ENCODE peak calls at places on chromosomes 6 and 20, in nine cellular contexts. One of them, this sample, is unnamed.

GRCh38 chr6:30231067-30231466 is 17.9 kb upstream of the TRIM26 start:
- DNase-seq in AG09309: no peak
- DNase-seq in cardiac muscle cell: no peak
- DNase-seq in CD14-positive monocyte: no peak
- DNase-seq in GM10248: no peak
- DNase-seq in GM13976: no peak
- DNase-seq in colonic mucosa: no peak
- DNase-seq in heart right ventricle: no peak
- DNase-seq in hepatocyte: no peak
- DNase-seq in this sample: no peak

GRCh38 chr6:158991017-158991723 is 8.8 kb downstream of the RSPH3 start:
- DNase-seq in AG09309: no peak
- DNase-seq in cardiac muscle cell: no peak
- DNase-seq in CD14-positive monocyte: no peak
- DNase-seq in GM10248: no peak
- DNase-seq in GM13976: no peak
- DNase-seq in colonic mucosa: no peak
- DNase-seq in heart right ventricle: no peak
- DNase-seq in hepatocyte: no peak
- DNase-seq in this sample: no peak

GRCh38 chr6:132830236-132830799 is 15.9 kb downstream of the RPS12 start:
- DNase-seq in AG09309: no peak
- DNase-seq in cardiac muscle cell: peak; percentile 66
- DNase-seq in CD14-positive monocyte: no peak
- DNase-seq in GM10248: no peak
- DNase-seq in GM13976: no peak
- DNase-seq in colonic mucosa: no peak
- DNase-seq in heart right ventricle: peak; percentile 9
- DNase-seq in hepatocyte: peak; percentile 54
- DNase-seq in this sample: no peak

GRCh38 chr6:98486052-98486451 is 348.3 kb upstream of the POU3F2 start:
- DNase-seq in AG09309: no peak
- DNase-seq in cardiac muscle cell: no peak
- DNase-seq in CD14-positive monocyte: no peak
- DNase-seq in GM10248: no peak
- DNase-seq in GM13976: no peak
- DNase-seq in colonic mucosa: no peak
- DNase-seq in heart right ventricle: no peak
- DNase-seq in hepatocyte: no peak
- DNase-seq in this sample: no peak

GRCh38 chr20:53739799-53740785 is 146.5 kb upstream of the ZNF217 start:
- DNase-seq in AG09309: no peak
- DNase-seq in cardiac muscle cell: peak; percentile 45
- DNase-seq in CD14-positive monocyte: no peak
- DNase-seq in GM10248: peak; percentile 45
- DNase-seq in GM13976: no peak
- DNase-seq in colonic mucosa: no peak
- DNase-seq in heart right ventricle: no peak
- DNase-seq in hepatocyte: no peak
- DNase-seq in this sample: no peak

GRCh38 chr6:108598316-108598863 is 37.7 kb downstream of the FOXO3 start:
- DNase-seq in AG09309: peak; percentile 92
- DNase-seq in cardiac muscle cell: peak; percentile 54
- DNase-seq in CD14-positive monocyte: no peak
- DNase-seq in GM10248: peak; percentile 14
- DNase-seq in GM13976: peak; percentile 37
- DNase-seq in colonic mucosa: no peak
- DNase-seq in heart right ventricle: no peak
- DNase-seq in hepatocyte: peak; percentile 59
- DNase-seq in this sample: no peak

GRCh38 chr20:63519765-63520593 is 586 bp upstream of the PPDPF start:
- DNase-seq in AG09309: no peak
- DNase-seq in cardiac muscle cell: no peak
- DNase-seq in CD14-positive monocyte: peak; percentile 47
- DNase-seq in GM10248: peak; percentile 77
- DNase-seq in GM13976: peak; percentile 83
- DNase-seq in colonic mucosa: peak; percentile 68
- DNase-seq in heart right ventricle: peak; percentile 71
- DNase-seq in hepatocyte: peak; percentile 80
- DNase-seq in this sample: no peak

GRCh38 chr6:41422156-41422555 is 86.7 kb downstream of the NCR2 start:
- DNase-seq in AG09309: no peak
- DNase-seq in cardiac muscle cell: no peak
- DNase-seq in CD14-positive monocyte: no peak
- DNase-seq in GM10248: no peak
- DNase-seq in GM13976: no peak
- DNase-seq in colonic mucosa: no peak
- DNase-seq in heart right ventricle: no peak
- DNase-seq in hepatocyte: no peak
- DNase-seq in this sample: no peak

GRCh38 chr20:46604551-46605133 is 46.6 kb downstream of the SLC13A3 start:
- DNase-seq in AG09309: no peak
- DNase-seq in cardiac muscle cell: no peak
- DNase-seq in CD14-positive monocyte: no peak
- DNase-seq in GM10248: no peak
- DNase-seq in GM13976: no peak
- DNase-seq in colonic mucosa: no peak
- DNase-seq in heart right ventricle: no peak
- DNase-seq in hepatocyte: no peak
- DNase-seq in this sample: no peak

GRCh38 chr6:39021041-39021440 is 27.5 kb upstream of the GLP1R start:
- DNase-seq in AG09309: no peak
- DNase-seq in cardiac muscle cell: no peak
- DNase-seq in CD14-positive monocyte: no peak
- DNase-seq in GM10248: no peak
- DNase-seq in GM13976: no peak
- DNase-seq in colonic mucosa: no peak
- DNase-seq in heart right ventricle: no peak
- DNase-seq in hepatocyte: no peak
- DNase-seq in this sample: no peak

GRCh38 chr6:26571592-26572296 is 25.0 kb upstream of the ABT1 start:
- DNase-seq in AG09309: no peak
- DNase-seq in cardiac muscle cell: peak; percentile 87
- DNase-seq in CD14-positive monocyte: no peak
- DNase-seq in GM10248: no peak
- DNase-seq in GM13976: peak; percentile 50
- DNase-seq in colonic mucosa: peak; percentile 72
- DNase-seq in heart right ventricle: peak; percentile 40
- DNase-seq in hepatocyte: peak; percentile 86
- DNase-seq in this sample: no peak

GRCh38 chr20:775679-776135 is 7.4 kb upstream of the SLC52A3 start:
- DNase-seq in AG09309: no peak
- DNase-seq in cardiac muscle cell: no peak
- DNase-seq in CD14-positive monocyte: no peak
- DNase-seq in GM10248: no peak
- DNase-seq in GM13976: peak; percentile 16
- DNase-seq in colonic mucosa: peak; percentile 87
- DNase-seq in heart right ventricle: no peak
- DNase-seq in hepatocyte: peak; percentile 33
- DNase-seq in this sample: no peak

DNA sequence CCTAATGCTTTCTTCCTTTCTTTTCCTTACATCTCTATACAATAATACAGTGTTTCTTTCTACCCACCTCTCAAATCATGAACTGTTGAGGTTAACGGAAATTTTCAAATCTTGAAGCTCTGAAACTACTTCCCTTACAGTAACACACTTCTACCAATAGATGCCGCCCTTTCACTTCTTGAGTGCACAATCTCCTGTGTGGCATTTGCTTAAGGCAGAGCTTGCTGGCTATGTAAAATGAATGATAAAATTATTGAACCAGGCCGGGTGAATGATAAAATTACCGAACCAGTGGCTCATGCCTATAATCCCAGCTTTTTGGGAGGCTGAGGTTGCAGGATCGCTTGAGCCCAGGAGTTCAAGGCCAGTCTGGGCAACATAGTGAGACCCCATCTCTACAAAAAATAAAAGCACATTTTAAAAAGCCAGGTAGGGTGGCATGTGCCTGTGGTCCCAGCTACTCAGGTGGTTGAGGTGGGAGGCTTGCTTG is 56.8 kb downstream of the KCNS1 start:
- DNase-seq in AG09309: peak; percentile 66
- DNase-seq in cardiac muscle cell: peak; percentile 92
- DNase-seq in CD14-positive monocyte: no peak
- DNase-seq in GM10248: peak; percentile 40
- DNase-seq in GM13976: peak; percentile 39
- DNase-seq in colonic mucosa: peak; percentile 34
- DNase-seq in heart right ventricle: peak; percentile 35
- DNase-seq in hepatocyte: peak; percentile 86
- DNase-seq in this sample: no peak
- TF ChIP-seq CTCF in AG09309: peak; percentile 85
- TF ChIP-seq CTCF in cardiac muscle cell: peak; percentile 88
- TF ChIP-seq CTCF in CD14-positive monocyte: peak; percentile 84
- TF ChIP-seq CTCF in GM10248: peak; percentile 61
- TF ChIP-seq CTCF in GM13976: peak; percentile 56
- TF ChIP-seq CTCF in colonic mucosa: peak; percentile 89
- TF ChIP-seq CTCF in heart right ventricle: peak; percentile 86
- TF ChIP-seq CTCF in hepatocyte: peak; percentile 97
- TF ChIP-seq CTCF in this sample: no peak

DNA sequence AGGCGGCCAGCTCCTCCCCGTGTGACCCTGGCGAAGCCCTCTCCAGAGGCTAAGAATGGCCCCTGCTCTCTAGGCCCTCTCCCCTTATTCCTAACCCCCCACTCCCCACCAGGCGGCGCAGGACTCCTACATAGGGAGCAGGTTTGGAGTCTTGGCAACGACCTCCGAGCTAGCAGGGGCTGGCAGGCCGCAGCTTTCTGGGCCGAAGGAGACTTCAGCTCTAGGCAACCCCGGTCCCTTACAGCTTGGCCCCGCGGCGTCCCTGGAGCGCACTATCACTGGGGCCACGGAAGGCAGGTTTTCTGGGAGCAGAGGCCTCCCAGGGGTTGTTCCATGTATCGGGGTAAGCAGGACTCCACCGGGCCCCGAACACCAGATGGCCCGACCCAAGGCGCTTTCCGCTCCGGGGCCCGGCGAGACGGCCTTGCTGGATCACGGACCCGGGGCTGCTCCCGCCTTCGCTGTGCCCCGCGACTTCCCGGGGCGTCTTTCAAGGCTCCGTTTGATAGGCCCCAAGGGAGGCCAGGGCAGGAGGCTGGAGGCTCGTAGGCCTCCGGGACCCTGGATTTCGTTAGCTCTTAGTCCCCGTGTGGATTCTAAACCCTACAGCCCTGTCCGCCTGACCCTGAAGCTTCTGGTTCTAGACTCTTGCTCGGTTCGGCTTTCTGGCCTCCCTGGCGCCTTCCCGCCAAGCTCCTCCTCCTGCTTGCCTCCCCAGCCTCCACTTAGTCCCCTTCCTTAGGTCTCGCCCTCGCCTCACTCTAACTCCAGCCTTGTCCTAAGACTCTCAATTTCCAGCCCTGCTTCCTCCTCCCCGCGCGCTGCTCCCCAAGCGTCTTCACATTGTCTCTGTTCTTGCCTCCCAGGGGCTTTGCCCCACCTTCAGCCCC is 1.9 kb downstream of the SLC32A1 start:
- DNase-seq in AG09309: no peak
- DNase-seq in cardiac muscle cell: peak; percentile 46
- DNase-seq in CD14-positive monocyte: no peak
- DNase-seq in GM10248: peak; percentile 67
- DNase-seq in GM13976: peak; percentile 74
- DNase-seq in colonic mucosa: no peak
- DNase-seq in heart right ventricle: peak; percentile 41
- DNase-seq in hepatocyte: peak; percentile 48
- DNase-seq in this sample: no peak
- TF ChIP-seq CTCF in AG09309: peak; percentile 40
- TF ChIP-seq CTCF in cardiac muscle cell: peak; percentile 46
- TF ChIP-seq CTCF in CD14-positive monocyte: no peak
- TF ChIP-seq CTCF in GM10248: peak; percentile 47
- TF ChIP-seq CTCF in GM13976: peak; percentile 23
- TF ChIP-seq CTCF in colonic mucosa: no peak
- TF ChIP-seq CTCF in heart right ventricle: peak; percentile 32
- TF ChIP-seq CTCF in hepatocyte: peak; percentile 24
- TF ChIP-seq CTCF in this sample: no peak

DNA sequence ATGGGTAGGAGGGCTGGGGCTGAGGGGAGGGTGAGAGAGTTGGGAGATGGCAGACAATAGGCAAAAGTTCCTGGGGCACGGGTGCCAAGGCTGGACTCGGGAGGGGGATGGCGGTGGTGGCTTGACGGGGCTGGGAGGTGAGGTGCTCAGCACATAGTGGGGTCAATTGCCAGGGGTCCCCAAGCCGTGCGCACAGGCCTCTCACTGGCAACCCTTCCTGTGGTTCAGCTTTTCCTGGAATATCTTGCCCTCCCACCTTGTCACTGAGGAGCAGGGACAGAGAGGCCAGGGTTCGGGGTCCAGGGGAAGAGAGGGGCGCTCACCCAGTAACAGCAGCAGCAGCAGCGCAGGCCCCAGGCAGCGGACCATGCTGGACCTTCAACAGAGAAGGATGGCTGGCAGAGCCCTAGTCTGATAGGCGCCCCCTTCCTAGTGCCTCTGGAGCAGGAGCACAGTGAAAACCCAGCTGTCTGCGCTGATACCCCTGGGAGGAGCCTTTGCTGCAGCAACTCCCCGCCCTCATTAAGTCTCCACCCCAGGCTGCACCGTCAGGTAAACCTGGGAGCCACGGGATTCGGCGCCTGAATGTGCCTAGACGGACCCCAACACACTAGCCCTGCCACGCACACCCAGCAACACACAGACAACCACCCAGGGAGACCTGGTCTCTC is at the start of gene GFRA4:
- DNase-seq in AG09309: no peak
- DNase-seq in cardiac muscle cell: no peak
- DNase-seq in CD14-positive monocyte: no peak
- DNase-seq in GM10248: no peak
- DNase-seq in GM13976: no peak
- DNase-seq in colonic mucosa: no peak
- DNase-seq in heart right ventricle: no peak
- DNase-seq in hepatocyte: no peak
- DNase-seq in this sample: no peak
- TF ChIP-seq CTCF in AG09309: no peak
- TF ChIP-seq CTCF in cardiac muscle cell: no peak
- TF ChIP-seq CTCF in CD14-positive monocyte: no peak
- TF ChIP-seq CTCF in GM10248: no peak
- TF ChIP-seq CTCF in GM13976: no peak
- TF ChIP-seq CTCF in colonic mucosa: no peak
- TF ChIP-seq CTCF in heart right ventricle: no peak
- TF ChIP-seq CTCF in hepatocyte: no peak
- TF ChIP-seq CTCF in this sample: no peak

GRCh38 chr6:1552296-1552761 is 57.4 kb upstream of the FOXC1 start:
- DNase-seq in AG09309: no peak
- DNase-seq in cardiac muscle cell: peak; percentile 47
- DNase-seq in CD14-positive monocyte: no peak
- DNase-seq in GM10248: no peak
- DNase-seq in GM13976: peak; percentile 52
- DNase-seq in colonic mucosa: no peak
- DNase-seq in heart right ventricle: no peak
- DNase-seq in hepatocyte: no peak
- DNase-seq in this sample: no peak
- TF ChIP-seq CTCF in AG09309: peak; percentile 48
- TF ChIP-seq CTCF in cardiac muscle cell: peak; percentile 48
- TF ChIP-seq CTCF in CD14-positive monocyte: peak; percentile 23
- TF ChIP-seq CTCF in GM10248: peak; percentile 29
- TF ChIP-seq CTCF in GM13976: no peak
- TF ChIP-seq CTCF in colonic mucosa: peak; percentile 17
- TF ChIP-seq CTCF in heart right ventricle: no peak
- TF ChIP-seq CTCF in hepatocyte: no peak
- TF ChIP-seq CTCF in this sample: no peak

This sample was measured in omental fat pad.